ENCODE peak calls at places on chromosomes 1 and 21, in eight cellular contexts. W is HCT116, C is psoas muscle, Y is GM12865, O is fibroblast of pulmonary artery, M is HL-60, Z is foreskin fibroblast, B is PC-3. H is an unnamed sample.

GRCh38 chr21:46515109-46515508 is 56.4 kb downstream of the DIP2A start:
- DNase-seq in W (no peak), C (peak), Y (no peak), O (peak), M (no peak), Z (no peak), B (no peak), H (no peak)

GRCh38 chr1:159964144-159964543 is 10.1 kb upstream of the SLAMF9 start:
- DNase-seq in W (no peak), C (no peak), Y (no peak), O (no peak), M (no peak), Z (no peak), B (no peak), H (no peak)

GRCh38 chr1:207888647-207889046 is 22.3 kb downstream of the CD34 start:
- DNase-seq in W (no peak), C (peak), Y (no peak), O (peak), M (no peak), Z (peak), B (no peak), H (no peak)

GRCh38 chr1:201636065-201636464 is 97.1 kb downstream of the NAV1 start:
- DNase-seq in W (no peak), C (no peak), Y (no peak), O (no peak), M (no peak), Z (no peak), B (no peak), H (no peak)

GRCh38 chr1:44110916-44111315 is 7.7 kb upstream of the KLF17 start:
- DNase-seq in W (no peak), C (no peak), Y (no peak), O (no peak), M (no peak), Z (no peak), B (no peak), H (no peak)

GRCh38 chr1:84688461-84689061 is 1.7 kb downstream of the SSX2IP start:
- DNase-seq in W (no peak), C (no peak), Y (no peak), O (peak), M (peak), Z (no peak), B (peak), H (no peak)

GRCh38 chr1:229150518-229150917 is 120.4 kb upstream of the RAB4A start:
- DNase-seq in W (no peak), C (no peak), Y (no peak), O (no peak), M (no peak), Z (no peak), B (no peak), H (no peak)

GRCh38 chr1:206867261-206867660 is 1.8 kb downstream of the IL20 start:
- DNase-seq in W (no peak), C (no peak), Y (no peak), O (no peak), M (no peak), Z (no peak), B (peak), H (no peak)

GRCh38 chr1:1285102-1285571 is 4.9 kb downstream of the SCNN1D start:
- DNase-seq in W (no peak), C (no peak), Y (no peak), O (no peak), M (no peak), Z (no peak), B (no peak), H (no peak)

GRCh38 chr1:193355179-193355578 is 168.8 kb upstream of the B3GALT2 start:
- DNase-seq in W (peak), C (no peak), Y (no peak), O (peak), M (peak), Z (peak), B (peak), H (no peak)

GRCh38 chr1:157352216-157352615 is 200.1 kb downstream of the FCRL5 start:
- DNase-seq in W (no peak), C (no peak), Y (no peak), O (no peak), M (no peak), Z (no peak), B (no peak), H (no peak)

GRCh38 chr1:160204526-160205241 is 500 bp upstream of the PEA15 start:
- DNase-seq in W (no peak), C (no peak), Y (peak), O (no peak), M (peak), Z (no peak), B (no peak), H (no peak)

GRCh38 chr1:157252473-157252872 is 114.3 kb upstream of the ETV3 start:
- DNase-seq in W (no peak), C (no peak), Y (no peak), O (no peak), M (no peak), Z (peak), B (no peak), H (no peak)

GRCh38 chr1:65939636-65940035 is 146.9 kb downstream of the PDE4B start:
- DNase-seq in W (no peak), C (no peak), Y (no peak), O (peak), M (no peak), Z (no peak), B (no peak), H (no peak)

GRCh38 chr1:56461158-56462127 is 117.9 kb downstream of the PLPP3 start:
- DNase-seq in W (no peak), C (no peak), Y (no peak), O (no peak), M (no peak), Z (no peak), B (no peak), H (no peak)

GRCh38 chr1:182299728-182300581 is 91.6 kb downstream of the GLUL start:
- DNase-seq in W (no peak), C (peak), Y (no peak), O (peak), M (peak), Z (no peak), B (no peak), H (no peak)

GRCh38 chr21:35138665-35139381 is 89.7 kb upstream of the RUNX1 start:
- DNase-seq in W (peak), C (no peak), Y (peak), O (peak), M (no peak), Z (peak), B (peak), H (no peak)

GRCh38 chr1:155871390-155871789 is 12.0 kb downstream of the SYT11 start:
- DNase-seq in W (no peak), C (no peak), Y (no peak), O (peak), M (no peak), Z (no peak), B (no peak), H (no peak)

GRCh38 chr21:33660406-33660805 is 18.1 kb downstream of the ITSN1 start:
- DNase-seq in W (no peak), C (no peak), Y (no peak), O (peak), M (no peak), Z (no peak), B (no peak), H (no peak)

GRCh38 chr1:36151133-36151844 is 2.0 kb upstream of the TRAPPC3 start:
- DNase-seq in W (no peak), C (no peak), Y (no peak), O (no peak), M (no peak), Z (no peak), B (no peak), H (no peak)

GRCh38 chr1:979744-980072 is 2.2 kb downstream of the PERM1 start:
- DNase-seq in W (no peak), C (no peak), Y (no peak), O (no peak), M (no peak), Z (no peak), B (no peak), H (no peak)

GRCh38 chr21:43802713-43803313 is 13.4 kb downstream of the RRP1 start:
- DNase-seq in W (no peak), C (no peak), Y (no peak), O (no peak), M (no peak), Z (no peak), B (no peak), H (no peak)

GRCh38 chr21:45078371-45078770 is 4.0 kb downstream of the ADARB1 start:
- DNase-seq in W (no peak), C (no peak), Y (no peak), O (no peak), M (no peak), Z (no peak), B (no peak), H (no peak)

GRCh38 chr21:45448283-45448809 is 43.4 kb downstream of the COL18A1 start:
- DNase-seq in W (no peak), C (no peak), Y (no peak), O (no peak), M (no peak), Z (no peak), B (no peak), H (no peak)

GRCh38 chr1:110068646-110069301 is 1.7 kb downstream of the ALX3 start:
- DNase-seq in W (no peak), C (no peak), Y (no peak), O (no peak), M (no peak), Z (no peak), B (no peak), H (no peak)

GRCh38 chr1:159900086-159900680 is at the start of gene CFAP45:
- DNase-seq in W (peak), C (peak), Y (peak), O (peak), M (no peak), Z (peak), B (peak), H (no peak)

GRCh38 chr1:151072224-151072623 is 1.7 kb downstream of the GABPB2 start:
- DNase-seq in W (no peak), C (no peak), Y (no peak), O (no peak), M (no peak), Z (no peak), B (no peak), H (no peak)

GRCh38 chr1:184218436-184218835 is 166.9 kb downstream of the TSEN15 start:
- DNase-seq in W (no peak), C (no peak), Y (no peak), O (no peak), M (no peak), Z (no peak), B (no peak), H (no peak)

GRCh38 chr1:115596080-115596795 is 45.5 kb upstream of the VANGL1 start:
- DNase-seq in W (no peak), C (no peak), Y (no peak), O (peak), M (no peak), Z (peak), B (peak), H (no peak)

GRCh38 chr1:58401991-58402390 is 144.5 kb downstream of the OMA1 start:
- DNase-seq in W (no peak), C (no peak), Y (no peak), O (peak), M (no peak), Z (peak), B (no peak), H (no peak)

GRCh38 chr1:201538618-201539551 is at the start of gene NAV1:
- DNase-seq in W (no peak), C (peak), Y (no peak), O (peak), M (peak), Z (peak), B (peak), H (no peak)

GRCh38 chr1:155695107-155695506 is 6.2 kb downstream of the DAP3 start:
- DNase-seq in W (no peak), C (no peak), Y (no peak), O (no peak), M (no peak), Z (no peak), B (peak), H (no peak)

GRCh38 chr1:222582099-222582774 is 7.5 kb downstream of the TAF1A start:
- DNase-seq in W (peak), C (no peak), Y (peak), O (peak), M (no peak), Z (no peak), B (peak), H (no peak)

GRCh38 chr1:15835205-15835740 is 12.2 kb upstream of the SPEN start:
- DNase-seq in W (no peak), C (no peak), Y (no peak), O (no peak), M (no peak), Z (no peak), B (no peak), H (no peak)

GRCh38 chr1:241413386-241413785 is 56.4 kb upstream of the RGS7 start:
- DNase-seq in W (no peak), C (no peak), Y (peak), O (peak), M (no peak), Z (peak), B (peak), H (peak)

GRCh38 chr1:150065184-150065871 is 2.2 kb upstream of the VPS45 start:
- DNase-seq in W (peak), C (no peak), Y (no peak), O (peak), M (no peak), Z (peak), B (peak), H (no peak)
- H3K4me3 ChIP-seq in W (peak), C (peak), Y (no peak), O (no peak), M (no peak), Z (no peak), B (peak), H (no peak)

GRCh38 chr1:176118985-176119384 is 88.1 kb downstream of the COP1 start:
- DNase-seq in W (no peak), C (no peak), Y (no peak), O (no peak), M (no peak), Z (no peak), B (peak), H (no peak)

GRCh38 chr1:176122282-176122681 is 84.8 kb downstream of the COP1 start:
- DNase-seq in W (no peak), C (no peak), Y (no peak), O (no peak), M (no peak), Z (no peak), B (no peak), H (no peak)

DNA sequence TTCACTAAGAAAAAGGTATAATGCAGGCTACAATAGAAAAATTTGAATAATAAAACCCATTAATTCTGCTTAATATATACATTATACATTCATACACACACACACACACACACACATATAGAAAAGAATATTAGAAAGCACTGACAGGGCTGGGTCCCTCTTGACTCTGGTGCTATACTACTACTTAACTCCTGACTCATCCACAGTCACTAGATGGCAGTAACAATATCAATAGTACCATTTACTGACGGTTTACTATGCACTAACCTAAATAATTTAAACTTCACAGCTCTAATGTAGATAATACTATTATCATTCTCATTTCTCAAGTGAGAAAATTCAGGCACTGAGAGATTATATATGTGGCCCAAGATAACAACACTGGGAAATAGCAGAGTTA is 87.5 kb downstream of the COP1 start:
- DNase-seq in W (peak), C (no peak), Y (peak), O (peak), M (no peak), Z (no peak), B (peak), H (no peak)
- TF ChIP-seq CTCF in W (no peak), C (no peak), Y (peak), O (peak), M (peak), Z (no peak), B (peak), H (peak)

GRCh38 chr1:244197851-244198375 is 146.8 kb downstream of the ZBTB18 start:
- DNase-seq in W (no peak), C (no peak), Y (no peak), O (no peak), M (no peak), Z (no peak), B (peak), H (no peak)

GRCh38 chr1:244187310-244187709 is 136.2 kb downstream of the ZBTB18 start:
- DNase-seq in W (no peak), C (no peak), Y (no peak), O (no peak), M (no peak), Z (no peak), B (no peak), H (no peak)

GRCh38 chr1:244191581-244191980 is 140.5 kb downstream of the ZBTB18 start:
- DNase-seq in W (no peak), C (no peak), Y (no peak), O (no peak), M (no peak), Z (no peak), B (no peak), H (no peak)

GRCh38 chr1:244196890-244197289 is 145.8 kb downstream of the ZBTB18 start:
- DNase-seq in W (no peak), C (no peak), Y (no peak), O (no peak), M (no peak), Z (no peak), B (no peak), H (no peak)

GRCh38 chr1:244192336-244192735 is 141.3 kb downstream of the ZBTB18 start:
- DNase-seq in W (no peak), C (no peak), Y (no peak), O (no peak), M (no peak), Z (no peak), B (no peak), H (no peak)
- H3K4me3 ChIP-seq in W (no peak), C (no peak), Y (no peak), O (no peak), M (no peak), Z (no peak), B (no peak), H (no peak)

GRCh38 chr1:173476197-173476663 is 905 bp upstream of the PRDX6 start:
- DNase-seq in W (no peak), C (no peak), Y (peak), O (no peak), M (no peak), Z (no peak), B (peak), H (no peak)

GRCh38 chr1:173476664-173477285 is 360 bp upstream of the PRDX6 start:
- DNase-seq in W (peak), C (peak), Y (peak), O (peak), M (peak), Z (peak), B (peak), H (peak)

GRCh38 chr1:173475564-173476196 is 1.5 kb upstream of the PRDX6 start:
- DNase-seq in W (no peak), C (no peak), Y (peak), O (peak), M (no peak), Z (peak), B (peak), H (no peak)

GRCh38 chr1:173478099-173478555 is 992 bp downstream of the PRDX6 start:
- DNase-seq in W (peak), C (peak), Y (no peak), O (peak), M (peak), Z (peak), B (peak), H (peak)

DNA sequence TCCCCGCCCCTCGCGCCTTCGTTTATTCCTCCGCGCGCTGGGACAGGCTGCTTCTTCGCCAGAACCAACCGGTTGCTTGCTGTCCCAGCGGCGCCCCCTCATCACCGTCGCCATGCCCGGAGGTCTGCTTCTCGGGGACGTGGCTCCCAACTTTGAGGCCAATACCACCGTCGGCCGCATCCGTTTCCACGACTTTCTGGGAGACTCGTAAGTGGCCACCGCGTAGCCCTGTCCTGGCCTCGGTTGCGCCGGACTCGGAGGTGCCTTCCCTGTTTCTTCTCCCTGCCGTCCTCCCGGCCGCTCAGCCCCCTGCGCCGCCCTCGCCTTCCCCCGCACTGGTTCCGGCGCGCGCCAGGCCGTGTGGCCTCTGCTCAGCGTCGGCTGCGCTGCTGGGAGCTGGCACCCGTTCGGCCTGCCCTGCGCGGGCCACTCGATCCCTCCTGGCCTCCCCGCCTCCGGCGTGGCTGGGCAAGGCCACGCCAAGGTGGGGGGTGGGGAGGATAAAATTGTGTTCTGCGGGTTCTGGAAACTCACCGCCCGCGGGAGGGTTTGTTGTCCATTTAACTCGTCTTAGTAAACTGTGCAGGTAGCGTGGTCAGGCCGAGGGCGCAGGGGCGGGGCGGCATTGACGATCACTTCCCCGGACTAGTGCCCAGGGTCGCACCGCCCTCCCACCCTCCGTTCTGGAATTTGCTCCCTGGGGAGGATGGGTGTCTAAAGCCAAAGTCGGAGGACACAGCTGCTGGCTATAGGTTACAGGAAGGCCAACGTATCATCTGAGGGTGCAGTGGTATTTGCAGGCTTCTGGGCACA is at the start of gene PRDX6:
- DNase-seq in W (peak), C (peak), Y (no peak), O (peak), M (peak), Z (no peak), B (peak), H (peak)
- TF ChIP-seq CTCF in W (no peak), C (no peak), Y (no peak), O (no peak), M (no peak), Z (no peak), B (no peak), H (no peak)

DNA sequence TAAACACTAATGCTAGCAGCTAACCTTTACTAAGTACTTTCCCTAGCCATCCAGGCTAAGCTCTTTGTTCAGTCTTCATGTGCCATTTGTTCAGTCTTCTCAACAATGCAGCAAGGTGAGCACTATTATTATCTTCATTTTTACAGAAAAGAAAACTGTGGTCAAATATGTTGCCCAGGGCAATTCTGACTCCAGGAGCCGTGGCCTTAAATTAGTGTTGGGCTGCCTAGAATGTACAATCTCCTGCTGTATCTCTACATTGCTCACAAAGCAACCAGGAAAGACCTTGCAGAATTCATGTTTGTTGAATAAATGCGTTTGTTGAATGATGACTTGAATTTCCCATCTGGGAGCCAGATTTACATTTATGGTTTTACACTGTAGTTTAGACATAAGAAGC is 14.1 kb downstream of the CD101 start:
- DNase-seq in W (no peak), C (no peak), Y (no peak), O (no peak), M (no peak), Z (no peak), B (no peak), H (no peak)
- H3K4me3 ChIP-seq in W (no peak), C (no peak), Y (no peak), O (no peak), M (no peak), Z (no peak), B (no peak), H (no peak)

H was measured in HFF-Myc.